ENCODE peak calls at places on chromosomes 3 and 15, in eight cellular contexts. X is transverse colon, E is GM12892, Z is body of pancreas, S is Peyer's patch, P is IMR-90, K is tibial nerve, F is GM12878. Y is an unnamed sample.

GRCh38 chr3:76656531-76657070 is 383.3 kb upstream of the ROBO2 start:
- DNase-seq in X (no peak), E (no peak), Z (no peak), S (no peak), P (no peak), K (no peak), F (no peak), Y (no peak)

GRCh38 chr15:66078196-66078928 is 175.2 kb downstream of the MEGF11 start:
- DNase-seq in X (no peak), E (no peak), Z (no peak), S (no peak), P (no peak), K (no peak), F (no peak), Y (no peak)

GRCh38 chr15:89003865-89004725 is 84.2 kb upstream of the ABHD2 start:
- DNase-seq in X (no peak), E (no peak), Z (no peak), S (no peak), P (peak; percentile 73), K (no peak), F (no peak), Y (no peak)

GRCh38 chr3:89699771-89700170 is 592.4 kb downstream of the EPHA3 start:
- DNase-seq in X (peak; percentile 52), E (no peak), Z (peak; percentile 50), S (peak; percentile 64), P (no peak), K (no peak), F (no peak), Y (no peak)

GRCh38 chr15:93072440-93073394 is 16.3 kb downstream of the RGMA start:
- DNase-seq in X (peak; percentile 63), E (no peak), Z (peak; percentile 90), S (peak; percentile 58), P (peak; percentile 23), K (peak; percentile 77), F (no peak), Y (no peak)

GRCh38 chr3:41997702-41998551 is 36.0 kb upstream of the ULK4 start:
- DNase-seq in X (no peak), E (no peak), Z (no peak), S (no peak), P (peak; percentile 3), K (no peak), F (no peak), Y (no peak)

GRCh38 chr15:90681480-90681879 is 35.7 kb upstream of the BLM start:
- DNase-seq in X (no peak), E (no peak), Z (no peak), S (no peak), P (peak; percentile 93), K (peak; percentile 23), F (no peak), Y (peak; percentile 36)

GRCh38 chr15:77605582-77605981 is 27.1 kb downstream of the LINGO1 start:
- DNase-seq in X (no peak), E (no peak), Z (peak; percentile 60), S (no peak), P (no peak), K (no peak), F (no peak), Y (no peak)

GRCh38 chr3:116140100-116140689 is 305.1 kb downstream of the LSAMP start:
- DNase-seq in X (no peak), E (no peak), Z (no peak), S (no peak), P (peak; percentile 47), K (no peak), F (no peak), Y (no peak)

GRCh38 chr15:72155021-72155621 is 36.9 kb downstream of the SENP8 start:
- DNase-seq in X (peak; percentile 86), E (no peak), Z (peak; percentile 96), S (peak; percentile 81), P (peak; percentile 6), K (peak; percentile 27), F (no peak), Y (no peak)

GRCh38 chr15:41941644-41942415 is 30.5 kb downstream of the EHD4 start:
- DNase-seq in X (no peak), E (no peak), Z (no peak), S (no peak), P (no peak), K (no peak), F (no peak), Y (no peak)

GRCh38 chr3:196643201-196643749 is 3.8 kb downstream of the NRROS start:
- DNase-seq in X (peak; percentile 76), E (peak; percentile 70), Z (no peak), S (peak; percentile 93), P (no peak), K (no peak), F (peak; percentile 98), Y (no peak)

DNA sequence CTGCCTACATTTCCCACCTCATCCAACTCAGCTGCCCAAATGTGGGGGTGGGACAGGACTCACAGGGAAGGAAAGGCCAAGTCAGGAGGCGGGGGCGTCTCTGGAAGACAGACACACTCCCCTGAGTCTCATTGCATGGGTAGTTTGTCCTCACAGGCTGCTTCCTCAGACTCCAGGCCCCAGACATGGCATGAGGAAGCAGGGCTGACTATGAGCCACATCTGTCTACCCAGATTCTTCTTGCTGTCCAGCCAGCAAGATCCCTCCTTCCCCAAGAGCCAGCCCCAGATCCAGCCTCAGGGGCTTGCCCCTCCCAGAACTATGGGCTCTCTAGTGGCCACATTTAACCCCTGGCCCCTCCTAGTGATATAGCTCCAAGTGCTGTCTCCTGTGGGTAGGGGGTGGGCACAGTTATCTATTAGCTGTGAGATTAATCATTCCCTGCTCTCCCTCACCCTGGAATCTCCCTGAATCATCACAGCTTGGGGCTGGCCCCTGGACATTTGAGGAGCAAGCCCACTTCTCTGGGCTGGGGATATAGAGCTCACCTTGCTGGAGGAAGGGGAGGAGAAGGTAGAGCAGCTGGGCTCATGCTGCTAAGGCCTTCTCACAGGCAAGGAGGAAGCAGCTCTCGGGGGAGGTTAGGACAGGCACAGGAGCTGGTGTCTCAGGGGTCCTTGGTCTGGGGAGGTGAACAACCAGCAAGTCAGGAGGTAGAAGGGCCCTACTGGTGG is 2.1 kb upstream of the CCDC33 start:
- DNase-seq in X (no peak), E (no peak), Z (no peak), S (no peak), P (no peak), K (no peak), F (no peak), Y (no peak)
- TF ChIP-seq POLR2A in X (no peak), E (no peak), Z (no peak), S (no peak), P (no peak), K (no peak), F (no peak), Y (no peak)

GRCh38 chr15:74365619-74366445 is 1.6 kb downstream of the CYP11A1 start:
- DNase-seq in X (peak; percentile 27), E (no peak), Z (peak; percentile 40), S (no peak), P (peak; percentile 41), K (peak; percentile 39), F (no peak), Y (no peak)

GRCh38 chr15:74364936-74365618 is 2.4 kb downstream of the CYP11A1 start:
- DNase-seq in X (no peak), E (no peak), Z (no peak), S (no peak), P (peak; percentile 37), K (no peak), F (no peak), Y (no peak)

GRCh38 chr15:74368121-74368520 is 675 bp upstream of the CYP11A1 start:
- DNase-seq in X (no peak), E (no peak), Z (no peak), S (no peak), P (no peak), K (no peak), F (no peak), Y (no peak)

GRCh38 chr15:74369084-74369745 is 1.8 kb upstream of the CYP11A1 start:
- DNase-seq in X (no peak), E (no peak), Z (no peak), S (no peak), P (no peak), K (no peak), F (no peak), Y (no peak)

GRCh38 chr15:74367296-74367854 is at the start of gene CYP11A1:
- DNase-seq in X (no peak), E (no peak), Z (no peak), S (no peak), P (no peak), K (no peak), F (no peak), Y (no peak)
- TF ChIP-seq POLR2A in X (no peak), E (no peak), Z (no peak), S (no peak), P (no peak), K (no peak), F (no peak), Y (no peak)

GRCh38 chr3:52177701-52178042 is 20.3 kb upstream of the ALAS1 start:
- DNase-seq in X (no peak), E (no peak), Z (peak; percentile 49), S (no peak), P (no peak), K (no peak), F (no peak), Y (no peak)

GRCh38 chr3:52175416-52176187 is 21.4 kb upstream of the POC1A start:
- DNase-seq in X (no peak), E (no peak), Z (no peak), S (no peak), P (no peak), K (no peak), F (no peak), Y (no peak)

GRCh38 chr3:52176188-52176752 is 21.7 kb upstream of the ALAS1 start:
- DNase-seq in X (no peak), E (no peak), Z (no peak), S (no peak), P (no peak), K (no peak), F (no peak), Y (no peak)

GRCh38 chr3:52178537-52178936 is 19.4 kb upstream of the ALAS1 start:
- DNase-seq in X (no peak), E (no peak), Z (no peak), S (no peak), P (no peak), K (no peak), F (no peak), Y (no peak)

DNA sequence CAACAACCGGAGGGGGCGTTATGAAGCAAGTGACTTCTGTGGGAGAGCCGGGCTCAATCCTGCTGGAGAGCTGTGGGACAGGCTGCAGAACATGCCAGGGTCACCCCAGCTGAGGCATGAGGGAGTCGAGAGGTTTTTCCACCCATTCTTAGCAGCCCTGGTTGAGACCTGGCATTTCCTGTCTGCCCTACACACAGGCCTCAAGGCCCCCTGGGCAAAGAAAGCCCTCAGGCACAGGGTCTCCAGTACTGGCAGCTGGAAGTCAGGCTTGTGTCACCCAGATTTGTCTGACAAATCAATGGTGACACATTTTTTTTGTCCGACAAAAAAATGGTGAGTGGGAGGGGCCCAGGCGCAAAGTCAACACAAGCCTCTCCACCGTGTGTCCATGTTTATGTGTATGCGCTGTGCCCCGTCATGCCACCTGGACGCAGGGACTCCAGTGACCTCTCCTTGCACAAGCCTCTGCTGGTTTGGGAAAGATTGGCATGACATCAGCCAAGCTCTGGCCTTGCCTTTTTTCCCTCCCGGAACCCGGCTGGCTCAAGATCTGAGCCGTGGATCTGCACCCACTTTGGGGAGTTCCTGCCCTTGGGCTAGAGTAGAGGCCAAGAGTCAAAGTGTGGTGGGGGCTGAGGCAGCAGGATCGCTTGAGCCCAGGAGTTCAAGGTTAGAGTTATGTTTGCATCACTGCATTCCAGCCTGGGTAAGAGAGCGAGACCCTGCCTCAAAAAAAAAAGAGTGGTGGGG is 20.8 kb upstream of the ALAS1 start:
- DNase-seq in X (no peak), E (no peak), Z (peak; percentile 33), S (no peak), P (no peak), K (no peak), F (no peak), Y (no peak)
- TF ChIP-seq POLR2A in X (no peak), E (no peak), Z (no peak), S (no peak), P (no peak), K (no peak), F (no peak), Y (no peak)

GRCh38 chr3:150631515-150632221 is 28.5 kb downstream of the SELENOT start:
- DNase-seq in X (no peak), E (no peak), Z (no peak), S (no peak), P (no peak), K (no peak), F (no peak), Y (no peak)
- TF ChIP-seq POLR2A in X (no peak), E (peak; percentile 25), Z (no peak), S (no peak), P (no peak), K (no peak), F (no peak), Y (no peak)

Y was measured in H54.